ENCODE peak calls at places on chromosomes 5 and 9, in seven cellular contexts. P, W, I, L, N, Z and M are unnamed samples.

GRCh38 chr5:130526708-130527107 is 622.4 kb downstream of the CHSY3 start:
- DNase-seq in P (no peak), W (no peak), I (no peak), L (no peak), N (no peak), Z (no peak), M (peak)

GRCh38 chr9:37946971-37947370 is 43.0 kb upstream of the SLC25A51 start:
- DNase-seq in P (no peak), W (no peak), I (no peak), L (no peak), N (no peak), Z (no peak), M (no peak)

GRCh38 chr9:87618931-87619330 is 107.0 kb upstream of the CTSL start:
- DNase-seq in P (no peak), W (no peak), I (no peak), L (no peak), N (no peak), Z (no peak), M (no peak)

GRCh38 chr5:159061186-159061796 is 38.4 kb downstream of the EBF1 start:
- DNase-seq in P (no peak), W (peak), I (no peak), L (peak), N (no peak), Z (no peak), M (peak)

GRCh38 chr5:166907314-166907713 is 1384.1 kb upstream of the WWC1 start:
- DNase-seq in P (no peak), W (no peak), I (no peak), L (no peak), N (no peak), Z (no peak), M (no peak)

GRCh38 chr5:73591102-73591695 is 25.7 kb downstream of the UTP15 start:
- DNase-seq in P (peak), W (peak), I (peak), L (peak), N (peak), Z (no peak), M (peak)

GRCh38 chr5:3601060-3601710 is 5.6 kb downstream of the IRX1 start:
- DNase-seq in P (no peak), W (no peak), I (no peak), L (no peak), N (no peak), Z (no peak), M (no peak)

GRCh38 chr5:322942-323879 is 1.7 kb downstream of the AHRR start:
- DNase-seq in P (no peak), W (no peak), I (no peak), L (no peak), N (no peak), Z (no peak), M (no peak)

GRCh38 chr9:82271099-82271498 is 282.5 kb downstream of the SPATA31D1 start:
- DNase-seq in P (no peak), W (no peak), I (no peak), L (no peak), N (no peak), Z (no peak), M (no peak)

GRCh38 chr5:58040851-58041250 is 419.0 kb downstream of the PLK2 start:
- DNase-seq in P (no peak), W (no peak), I (no peak), L (no peak), N (no peak), Z (no peak), M (no peak)

GRCh38 chr5:60445427-60445826 is 254.5 kb downstream of the DEPDC1B start:
- DNase-seq in P (no peak), W (no peak), I (no peak), L (no peak), N (no peak), Z (no peak), M (no peak)

GRCh38 chr5:124056326-124057160 is 544.6 kb downstream of the CSNK1G3 start:
- DNase-seq in P (no peak), W (no peak), I (peak), L (no peak), N (no peak), Z (no peak), M (no peak)

GRCh38 chr9:36319806-36320205 is 61.6 kb upstream of the GNE start:
- DNase-seq in P (peak), W (no peak), I (no peak), L (no peak), N (no peak), Z (no peak), M (no peak)

GRCh38 chr5:1125030-1125357 is 13.1 kb upstream of the SLC12A7 start:
- DNase-seq in P (no peak), W (no peak), I (no peak), L (peak), N (no peak), Z (no peak), M (no peak)

GRCh38 chr5:36228505-36228904 is 13.2 kb downstream of the NADK2 start:
- DNase-seq in P (no peak), W (no peak), I (no peak), L (no peak), N (no peak), Z (no peak), M (no peak)

GRCh38 chr9:134804871-134805270 is 75.7 kb upstream of the FCN2 start:
- DNase-seq in P (no peak), W (no peak), I (no peak), L (no peak), N (no peak), Z (no peak), M (no peak)

GRCh38 chr5:155729684-155730059 is 597.3 kb upstream of the SGCD start:
- DNase-seq in P (no peak), W (no peak), I (no peak), L (peak), N (no peak), Z (no peak), M (peak)

GRCh38 chr9:21294325-21294724 is 10.8 kb downstream of the IFNA5 start:
- DNase-seq in P (peak), W (no peak), I (peak), L (no peak), N (peak), Z (no peak), M (no peak)

GRCh38 chr5:53423724-53424123 is 56.7 kb upstream of the FST start:
- DNase-seq in P (no peak), W (no peak), I (no peak), L (no peak), N (no peak), Z (no peak), M (no peak)

GRCh38 chr5:67395790-67396418 is 199.3 kb upstream of the CD180 start:
- DNase-seq in P (no peak), W (no peak), I (no peak), L (no peak), N (no peak), Z (no peak), M (no peak)

GRCh38 chr5:55572011-55572410 is 37.2 kb upstream of the PLPP1 start:
- DNase-seq in P (peak), W (no peak), I (no peak), L (no peak), N (no peak), Z (no peak), M (peak)

GRCh38 chr5:145941677-145942130 is 5.3 kb downstream of the SH3RF2 start:
- DNase-seq in P (no peak), W (no peak), I (no peak), L (no peak), N (peak), Z (no peak), M (no peak)

GRCh38 chr9:132136151-132136892 is 25.5 kb upstream of the NTNG2 start:
- DNase-seq in P (no peak), W (no peak), I (no peak), L (no peak), N (no peak), Z (no peak), M (no peak)

GRCh38 chr5:96661841-96662724 is at the start of gene CAST:
- DNase-seq in P (peak), W (peak), I (peak), L (peak), N (peak), Z (peak), M (peak)

GRCh38 chr9:117344892-117345660 is 69.8 kb downstream of the ASTN2 start:
- DNase-seq in P (no peak), W (no peak), I (no peak), L (peak), N (no peak), Z (no peak), M (no peak)
- TF ChIP-seq JUND in P (no peak), W (no peak), I (no peak), L (no peak), N (no peak), Z (no peak), M (no peak)

DNA sequence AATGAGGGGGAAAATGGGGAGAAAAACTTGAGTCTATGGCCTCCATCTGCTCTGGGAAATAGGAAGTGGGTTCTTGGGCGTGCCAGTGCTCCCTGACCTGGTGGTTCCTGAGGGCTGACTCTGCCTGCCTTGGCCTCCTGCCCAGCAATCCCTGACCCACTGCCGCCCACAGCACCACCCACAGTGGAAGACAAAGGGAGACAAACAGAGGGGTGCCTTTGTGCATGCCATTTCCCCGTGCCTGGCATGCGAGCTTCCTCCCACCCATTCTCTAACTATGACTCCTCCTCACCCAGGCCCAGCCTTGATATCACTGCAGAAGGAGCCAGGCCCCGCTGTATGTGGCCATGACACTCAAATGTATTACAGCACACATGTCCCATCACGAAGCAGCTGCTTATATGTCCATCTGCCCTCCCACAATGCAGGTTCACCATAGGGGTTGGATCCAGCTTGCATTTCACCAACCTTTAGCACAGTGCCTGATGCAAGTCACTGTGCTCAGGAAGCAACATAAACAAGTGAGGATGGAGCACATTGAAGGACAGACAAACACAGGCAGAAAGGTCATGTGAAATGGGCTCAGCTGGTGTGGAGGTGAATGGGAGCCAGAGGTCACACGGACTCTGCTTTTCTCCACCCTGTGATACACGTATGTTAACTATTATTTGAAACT is 84.4 kb downstream of the ADRB2 start:
- DNase-seq in P (no peak), W (no peak), I (no peak), L (no peak), N (peak), Z (no peak), M (no peak)
- TF ChIP-seq JUND in P (no peak), W (no peak), I (no peak), L (no peak), N (no peak), Z (no peak), M (no peak)

DNA sequence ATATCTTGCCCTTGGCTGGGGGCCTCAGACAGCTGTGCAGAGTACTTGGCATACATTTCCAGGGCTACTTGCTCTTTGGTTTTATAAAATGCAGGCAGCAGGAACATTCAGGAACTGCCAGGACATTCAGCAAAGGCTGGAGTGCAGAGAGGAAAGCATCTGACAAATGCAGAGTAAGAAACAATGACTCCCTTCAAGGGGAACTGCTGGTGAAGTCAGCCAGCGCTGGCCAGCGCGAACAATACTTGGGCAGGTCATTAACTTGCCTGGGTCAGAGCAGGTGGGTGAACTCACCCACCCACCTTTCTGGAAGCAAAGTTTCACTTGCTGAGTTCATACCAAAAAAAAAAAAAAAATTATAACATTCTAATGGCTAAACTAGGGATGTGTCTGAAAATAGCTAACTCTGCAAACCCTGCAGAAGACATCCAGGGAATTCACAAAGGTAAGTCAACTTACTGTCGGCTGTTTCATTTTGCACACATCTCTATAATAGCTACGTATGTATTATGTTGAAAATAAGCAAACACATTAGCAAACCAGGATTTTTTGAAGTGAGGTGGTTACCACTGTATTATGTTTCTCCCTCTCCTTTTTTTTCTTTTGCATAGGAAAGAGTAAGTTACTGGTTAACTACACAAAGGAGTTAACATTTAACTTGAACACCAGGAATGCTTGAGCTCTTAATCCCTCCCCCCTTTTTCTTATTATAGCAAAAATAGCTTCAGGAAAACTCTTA is 152.2 kb downstream of the GLIS3 start:
- DNase-seq in P (peak), W (no peak), I (no peak), L (no peak), N (no peak), Z (no peak), M (no peak)
- TF ChIP-seq JUND in P (no peak), W (no peak), I (no peak), L (no peak), N (no peak), Z (no peak), M (no peak)

GRCh38 chr9:133517711-133518110 is 7.0 kb downstream of the MYMK start:
- DNase-seq in P (no peak), W (no peak), I (no peak), L (no peak), N (no peak), Z (no peak), M (no peak)

GRCh38 chr9:133518193-133518592 is 6.6 kb downstream of the MYMK start:
- DNase-seq in P (no peak), W (no peak), I (no peak), L (no peak), N (no peak), Z (no peak), M (no peak)

GRCh38 chr9:133520121-133520835 is 4.5 kb downstream of the MYMK start:
- DNase-seq in P (no peak), W (no peak), I (no peak), L (no peak), N (no peak), Z (no peak), M (no peak)

GRCh38 chr9:133519693-133520092 is 5.1 kb downstream of the MYMK start:
- DNase-seq in P (no peak), W (no peak), I (no peak), L (no peak), N (no peak), Z (no peak), M (no peak)

GRCh38 chr9:133518706-133519105 is 6.1 kb downstream of the MYMK start:
- DNase-seq in P (no peak), W (no peak), I (no peak), L (no peak), N (no peak), Z (no peak), M (no peak)
- TF ChIP-seq JUND in P (no peak), W (no peak), I (no peak), L (no peak), N (no peak), Z (no peak), M (no peak)

GRCh38 chr5:113378960-113379541 is 55.7 kb downstream of the TSSK1B start:
- DNase-seq in P (peak), W (peak), I (peak), L (peak), N (peak), Z (peak), M (peak)

GRCh38 chr5:113376640-113377039 is 58.1 kb downstream of the TSSK1B start:
- DNase-seq in P (no peak), W (no peak), I (no peak), L (no peak), N (no peak), Z (no peak), M (no peak)

GRCh38 chr5:113378081-113378480 is 56.7 kb downstream of the TSSK1B start:
- DNase-seq in P (no peak), W (no peak), I (no peak), L (no peak), N (no peak), Z (no peak), M (no peak)

GRCh38 chr5:113380299-113381014 is 54.3 kb downstream of the TSSK1B start:
- DNase-seq in P (no peak), W (no peak), I (no peak), L (no peak), N (no peak), Z (no peak), M (no peak)

GRCh38 chr5:113378486-113378885 is 56.3 kb downstream of the TSSK1B start:
- DNase-seq in P (no peak), W (no peak), I (no peak), L (no peak), N (no peak), Z (no peak), M (no peak)
- TF ChIP-seq JUND in P (no peak), W (no peak), I (no peak), L (no peak), N (no peak), Z (no peak), M (no peak)

DNA sequence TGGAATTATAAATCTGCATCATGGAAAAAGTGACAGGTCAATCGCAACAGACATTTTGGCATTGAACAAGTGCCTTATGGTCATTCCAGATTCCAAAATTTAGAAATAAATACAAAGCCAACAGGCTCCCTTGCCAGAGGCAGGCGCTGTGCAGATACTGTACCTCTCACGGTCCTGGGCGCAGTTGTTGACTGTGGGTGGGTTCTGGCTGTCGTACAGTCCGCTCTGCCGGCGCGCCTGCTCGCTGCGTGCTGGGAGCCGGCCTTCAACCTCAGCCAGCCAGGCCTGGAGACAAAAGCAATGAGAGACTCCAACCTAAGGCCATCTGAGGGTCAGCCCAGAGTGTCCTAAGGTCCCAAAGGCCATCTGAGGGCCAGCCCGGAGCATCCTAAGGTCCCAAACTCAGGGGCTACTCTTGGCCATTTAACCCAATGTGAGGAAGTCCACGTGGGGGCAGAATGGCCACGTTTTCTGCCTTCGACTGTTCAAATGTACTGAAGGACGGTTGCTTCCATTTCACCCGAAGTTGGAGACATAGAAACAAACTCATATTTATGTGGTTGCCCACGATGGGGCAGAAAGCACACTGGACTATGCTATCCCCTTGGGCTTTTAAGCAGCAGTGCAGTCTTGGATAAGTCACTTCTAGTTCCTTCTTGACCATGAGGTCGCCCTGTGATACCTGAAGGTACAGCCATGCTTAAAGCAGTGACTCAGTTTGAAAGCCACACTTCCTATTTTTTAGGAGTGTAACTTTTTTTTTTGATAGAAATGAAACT is 65.2 kb downstream of the USP20 start:
- DNase-seq in P (no peak), W (no peak), I (peak), L (no peak), N (no peak), Z (no peak), M (no peak)
- TF ChIP-seq JUND in P (no peak), W (no peak), I (peak), L (no peak), N (no peak), Z (no peak), M (no peak)

GRCh38 chr5:89037090-89037489 is 154.1 kb upstream of the MEF2C start:
- DNase-seq in P (peak), W (no peak), I (no peak), L (no peak), N (no peak), Z (no peak), M (peak)
- TF ChIP-seq JUND in P (no peak), W (no peak), I (no peak), L (no peak), N (no peak), Z (no peak), M (no peak)